ENCODE peak calls at places on chromosomes 2 and 18, in ten cellular contexts. W, N, H, Z, U, J, K, L, P and V are unnamed samples.

GRCh38 chr2:113124984-113125855 is 2.2 kb upstream of the IL1RN start:
- DNase-seq in P (no peak), Z (no peak), N (no peak), K (no peak), H (peak; percentile 6), W (no peak), U (peak; percentile 56), J (no peak), L (no peak), V (no peak)

GRCh38 chr18:13550446-13551304 is 175.7 kb downstream of the FAM210A start:
- DNase-seq in H (no peak), J (no peak), Z (no peak), W (no peak), K (no peak), P (no peak), U (no peak), N (no peak), L (peak; percentile 34), V (no peak)

GRCh38 chr18:70671889-70672551 is 383.2 kb downstream of the SOCS6 start:
- DNase-seq in Z (no peak), P (no peak), N (no peak), W (peak; percentile 10), J (no peak), H (no peak), K (no peak), L (peak; percentile 63), U (no peak), V (no peak)

GRCh38 chr2:177147834-177148233 is 64.8 kb upstream of the HNRNPA3 start:
- DNase-seq in H (no peak), N (no peak), W (no peak), J (no peak), P (no peak), U (peak; percentile 10), Z (no peak), L (no peak), K (no peak), V (no peak)

GRCh38 chr18:23710946-23711345 is 21.7 kb downstream of the LAMA3 start:
- DNase-seq in Z (no peak), J (no peak), H (no peak), P (no peak), K (no peak), U (peak; percentile 69), W (no peak), N (no peak), L (no peak), V (no peak)

GRCh38 chr18:23703057-23703986 is 14.1 kb downstream of the LAMA3 start:
- DNase-seq in P (no peak), U (peak; percentile 80), W (peak; percentile 26), N (no peak), L (no peak), K (no peak), Z (no peak), H (peak; percentile 77), J (no peak), V (no peak)

GRCh38 chr18:59272221-59272888 is 899 bp downstream of the RAX start:
- DNase-seq in W (no peak), K (no peak), J (no peak), P (no peak), H (no peak), U (no peak), Z (no peak), L (no peak), N (no peak), V (no peak)

GRCh38 chr2:112880081-112880531 is 30.9 kb upstream of the IL37 start:
- DNase-seq in L (no peak), H (peak; percentile 32), P (no peak), N (no peak), U (peak; percentile 72), J (no peak), K (no peak), W (peak; percentile 13), Z (no peak), V (no peak)

GRCh38 chr2:98347298-98348065 is 1.2 kb downstream of the CNGA3 start:
- DNase-seq in N (no peak), P (no peak), J (no peak), H (no peak), L (no peak), W (no peak), Z (no peak), K (no peak), U (no peak), V (no peak)

DNA sequence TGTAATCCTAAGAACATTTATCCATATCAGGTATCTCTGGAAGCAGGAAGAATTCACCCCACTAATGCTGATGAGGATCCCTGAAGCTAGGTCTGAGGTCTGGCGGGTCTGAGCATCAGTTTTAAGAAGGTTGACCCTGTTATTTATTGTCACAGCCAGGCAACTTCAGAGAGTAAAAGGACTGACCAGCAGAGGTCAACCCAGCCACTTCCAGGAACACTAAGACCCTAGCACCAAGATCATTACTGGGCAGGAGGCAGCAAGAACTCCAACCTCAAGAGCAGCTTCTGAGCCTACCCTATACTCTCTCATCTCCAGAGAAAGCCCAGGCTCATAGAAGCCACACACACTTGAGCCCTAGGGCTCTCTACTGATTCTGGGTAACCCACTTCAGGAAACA is 901.4 kb downstream of the DCDC2C start:
- DNase-seq in U (no peak), P (no peak), K (no peak), Z (no peak), J (no peak), L (no peak), N (no peak), H (no peak), W (peak; percentile 11), V (no peak)
- H3K9me3 ChIP-seq in U (no peaks in the 10 kb centered on the region), P (no peaks in the 10 kb centered on the region), K (no peaks in the 10 kb centered on the region), Z (no peaks in the 10 kb centered on the region), J (no peaks in the 10 kb centered on the region), L (no peaks in the 10 kb centered on the region), N (no peaks in the 10 kb centered on the region), H (no peaks in the 10 kb centered on the region), W (no peaks in the 10 kb centered on the region), V (no peaks in the 10 kb centered on the region)

DNA sequence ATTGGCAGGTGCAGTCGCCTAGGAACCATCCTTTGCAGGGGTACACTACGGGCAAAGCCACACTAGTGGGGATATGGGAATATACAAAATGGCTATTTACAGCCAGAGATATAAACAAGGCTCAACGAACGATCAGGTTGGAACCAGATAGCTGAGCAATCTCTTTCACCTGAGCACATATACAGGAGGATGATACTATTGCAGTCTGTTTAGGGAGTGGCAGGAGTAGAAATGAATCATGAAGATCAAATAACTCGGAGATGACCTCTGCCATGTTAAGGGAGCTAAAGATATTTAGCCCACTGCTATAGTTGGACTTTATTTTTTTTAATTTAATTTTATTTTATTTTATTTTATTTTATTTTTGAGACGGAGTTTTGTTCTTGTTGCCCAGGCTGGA is 33.8 kb downstream of the TEX44 start:
- DNase-seq in H (no peak), K (no peak), W (no peak), L (no peak), P (no peak), Z (no peak), N (no peak), J (no peak), U (peak; percentile 11), V (no peak)
- H3K9me3 ChIP-seq in H (no peaks in the 10 kb centered on the region), K (no peaks in the 10 kb centered on the region), W (no peaks in the 10 kb centered on the region), L (no peaks in the 10 kb centered on the region), P (no peaks in the 10 kb centered on the region), Z (no peaks in the 10 kb centered on the region), N (no peaks in the 10 kb centered on the region), J (no peaks in the 10 kb centered on the region), U (no peaks in the 10 kb centered on the region), V (no peaks in the 10 kb centered on the region)

DNA sequence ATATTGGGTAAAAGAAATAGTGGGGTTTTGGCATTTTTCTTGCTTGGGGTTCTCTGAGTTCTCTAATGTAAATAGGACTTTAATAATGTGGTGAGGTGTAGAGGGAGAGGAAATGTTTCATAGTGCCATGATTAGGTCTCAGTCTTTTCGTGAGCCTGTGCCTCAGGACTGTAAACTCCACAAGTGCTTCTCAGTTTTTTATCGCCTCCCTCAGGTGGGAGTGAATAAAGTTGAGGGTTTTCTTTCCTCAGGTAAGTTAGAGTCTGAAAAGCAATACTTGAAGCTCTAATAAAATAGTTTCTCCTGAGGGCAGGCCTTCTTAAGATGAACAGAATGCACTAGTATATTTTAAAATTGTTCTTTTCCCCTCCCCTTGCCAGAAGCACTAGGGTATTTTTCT is 243.1 kb upstream of the SETBP1 start:
- DNase-seq in U (no peak), H (no peak), J (no peak), K (no peak), Z (no peak), N (no peak), P (no peak), W (no peak), L (no peak), V (no peak)
- H3K9me3 ChIP-seq in U (no peaks in the 10 kb centered on the region), H (no peaks in the 10 kb centered on the region), J (no peaks in the 10 kb centered on the region), K (no peaks in the 10 kb centered on the region), Z (no peaks in the 10 kb centered on the region), N (peaks cover 4% of the 10 kb centered on the region), P (no peaks in the 10 kb centered on the region), W (no peaks in the 10 kb centered on the region), L (no peaks in the 10 kb centered on the region), V (no peaks in the 10 kb centered on the region)

DNA sequence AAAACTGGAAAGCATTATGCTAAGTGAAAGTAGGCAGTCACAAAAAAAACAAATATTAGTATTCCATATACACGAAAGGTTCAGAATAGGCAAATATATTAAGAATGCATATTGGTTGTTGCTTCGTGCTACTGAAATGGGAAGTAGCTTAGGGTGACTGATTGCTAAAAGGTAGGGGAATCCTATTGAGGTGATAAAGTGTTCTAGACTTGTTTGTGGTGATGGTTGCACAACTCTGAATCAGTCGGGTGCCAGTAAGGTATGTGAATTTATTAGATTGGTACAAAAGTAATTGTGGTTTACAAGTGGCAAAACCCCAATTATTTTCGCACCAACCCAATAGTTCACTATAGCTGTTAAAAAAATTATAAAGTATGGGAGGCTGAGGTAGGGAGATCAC is 20.7 kb downstream of the USP34 start:
- DNase-seq in Z (no peak), K (no peak), L (no peak), J (no peak), P (no peak), W (no peak), U (no peak), H (no peak), N (no peak), V (no peak)
- H3K9me3 ChIP-seq in Z (no peaks in the 10 kb centered on the region), K (no peaks in the 10 kb centered on the region), L (no peaks in the 10 kb centered on the region), J (no peaks in the 10 kb centered on the region), P (no peaks in the 10 kb centered on the region), W (peaks cover 16% of the 10 kb centered on the region), U (peaks cover 4% of the 10 kb centered on the region), H (no peaks in the 10 kb centered on the region), N (peaks cover 10% of the 10 kb centered on the region), V (no peaks in the 10 kb centered on the region)

GRCh38 chr2:41489638-41490037 is 558.2 kb upstream of the PKDCC start:
- DNase-seq in H (no peak), L (no peak), Z (no peak), U (no peak), N (no peak), K (no peak), P (no peak), J (no peak), W (no peak), V (no peak)

GRCh38 chr2:41496908-41497307 is 550.9 kb upstream of the PKDCC start:
- DNase-seq in N (no peak), K (no peak), Z (no peak), U (peak; percentile 2), H (no peak), P (no peak), L (no peak), W (peak; percentile 9), J (no peak), V (no peak)

GRCh38 chr2:41498791-41499190 is 549.0 kb upstream of the PKDCC start:
- DNase-seq in H (no peak), L (no peak), N (no peak), J (no peak), K (no peak), W (no peak), P (no peak), Z (no peak), U (no peak), V (no peak)

GRCh38 chr2:41500895-41501294 is 546.9 kb upstream of the PKDCC start:
- DNase-seq in J (no peak), K (no peak), L (no peak), P (no peak), W (no peak), H (no peak), U (peak; percentile 2), Z (no peak), N (no peak), V (no peak)

GRCh38 chr2:41495050-41495449 is 552.8 kb upstream of the PKDCC start:
- DNase-seq in U (no peak), J (no peak), L (no peak), W (peak; percentile 25), H (peak; percentile 1), Z (no peak), N (no peak), P (no peak), K (no peak), V (no peak)
- H3K9me3 ChIP-seq in U (peaks cover 34% of the 10 kb centered on the region), J (peaks cover 42% of the 10 kb centered on the region), L (peaks cover 16% of the 10 kb centered on the region), W (peaks cover 19% of the 10 kb centered on the region), H (no peaks in the 10 kb centered on the region), Z (no peaks in the 10 kb centered on the region), N (peaks cover 67% of the 10 kb centered on the region), P (peaks cover 46% of the 10 kb centered on the region), K (peaks cover 20% of the 10 kb centered on the region), V (peaks cover 12% of the 10 kb centered on the region)